ENCODE peak calls at places on chromosomes 5 and 9, in eight cellular contexts. G, K, T, C, I, B, Y and W are unnamed samples.

GRCh38 chr5:170809551-170809950 is 26.0 kb downstream of the GABRP start:
- DNase-seq in G (no peak), K (no peak), T (no peak), C (peak; percentile 52), I (no peak), B (no peak), Y (peak; percentile 63), W (no peak)

GRCh38 chr5:166772770-166773169 is 1518.7 kb upstream of the WWC1 start:
- DNase-seq in G (no peak), K (no peak), T (no peak), C (no peak), I (no peak), B (no peak), Y (no peak), W (no peak)

GRCh38 chr5:3601929-3602712 is 6.5 kb downstream of the IRX1 start:
- DNase-seq in G (no peak), K (no peak), T (no peak), C (no peak), I (no peak), B (no peak), Y (no peak), W (no peak)

GRCh38 chr5:87110721-87111120 is 157.0 kb upstream of the RASA1 start:
- DNase-seq in G (no peak), K (no peak), T (no peak), C (no peak), I (no peak), B (no peak), Y (no peak), W (no peak)

GRCh38 chr9:112378441-112379176 is 1.3 kb upstream of the HSDL2 start:
- DNase-seq in G (no peak), K (no peak), T (no peak), C (peak; percentile 68), I (peak; percentile 72), B (no peak), Y (peak; percentile 27), W (no peak)

GRCh38 chr5:113487411-113487778 is 858 bp downstream of the MCC start:
- DNase-seq in G (no peak), K (no peak), T (no peak), C (no peak), I (no peak), B (no peak), Y (no peak), W (no peak)

GRCh38 chr5:137858223-137858916 is 9.3 kb upstream of the MYOT start:
- DNase-seq in G (no peak), K (no peak), T (no peak), C (peak; percentile 56), I (no peak), B (no peak), Y (peak; percentile 9), W (peak; percentile 5)

GRCh38 chr5:65087154-65087553 is 318.4 kb downstream of the CWC27 start:
- DNase-seq in G (no peak), K (no peak), T (no peak), C (no peak), I (no peak), B (no peak), Y (no peak), W (no peak)

GRCh38 chr5:36739751-36740221 is 133.4 kb downstream of the SLC1A3 start:
- DNase-seq in G (peak; percentile 70), K (peak; percentile 59), T (peak; percentile 58), C (peak; percentile 67), I (no peak), B (peak; percentile 74), Y (peak; percentile 75), W (peak; percentile 92)

GRCh38 chr9:115133649-115134048 is 15.7 kb upstream of the TNC start:
- DNase-seq in G (no peak), K (no peak), T (no peak), C (no peak), I (no peak), B (no peak), Y (peak; percentile 63), W (no peak)

GRCh38 chr9:14351206-14351605 is 37.3 kb upstream of the NFIB start:
- DNase-seq in G (no peak), K (no peak), T (no peak), C (no peak), I (no peak), B (no peak), Y (no peak), W (no peak)

GRCh38 chr5:169006206-169006605 is 294.7 kb downstream of the SLIT3 start:
- DNase-seq in G (no peak), K (no peak), T (no peak), C (no peak), I (no peak), B (no peak), Y (no peak), W (no peak)

GRCh38 chr5:58617236-58617635 is 34.4 kb downstream of the RAB3C start:
- DNase-seq in G (no peak), K (no peak), T (no peak), C (no peak), I (no peak), B (no peak), Y (no peak), W (no peak)

GRCh38 chr5:168423478-168423877 is 62.8 kb upstream of the RARS1 start:
- DNase-seq in G (no peak), K (no peak), T (no peak), C (no peak), I (no peak), B (no peak), Y (no peak), W (no peak)

GRCh38 chr9:134146774-134147493 is 11.1 kb downstream of the WDR5 start:
- DNase-seq in G (no peak), K (no peak), T (no peak), C (no peak), I (no peak), B (no peak), Y (no peak), W (no peak)

GRCh38 chr5:79526928-79527327 is 13.0 kb upstream of the HOMER1 start:
- DNase-seq in G (no peak), K (no peak), T (no peak), C (no peak), I (no peak), B (no peak), Y (no peak), W (no peak)

GRCh38 chr5:16271851-16272250 is 92.3 kb upstream of the MARCHF11 start:
- DNase-seq in G (no peak), K (no peak), T (no peak), C (no peak), I (no peak), B (no peak), Y (no peak), W (no peak)

GRCh38 chr9:114155967-114156294 is 594 bp downstream of the COL27A1 start:
- DNase-seq in G (no peak), K (no peak), T (no peak), C (no peak), I (peak; percentile 76), B (no peak), Y (no peak), W (no peak)

GRCh38 chr5:167720201-167720600 is 571.2 kb upstream of the WWC1 start:
- DNase-seq in G (no peak), K (no peak), T (no peak), C (no peak), I (no peak), B (no peak), Y (no peak), W (no peak)

GRCh38 chr9:8648271-8648670 is 848.7 kb upstream of the DMAC1 start:
- DNase-seq in G (no peak), K (no peak), T (no peak), C (no peak), I (no peak), B (no peak), Y (no peak), W (no peak)

GRCh38 chr9:32524558-32525461 is 1.2 kb downstream of the RIGI start:
- DNase-seq in G (no peak), K (no peak), T (no peak), C (peak; percentile 10), I (peak; percentile 58), B (no peak), Y (peak; percentile 12), W (no peak)

GRCh38 chr5:150044334-150044681 is 42.0 kb downstream of the CSF1R start:
- DNase-seq in G (no peak), K (no peak), T (no peak), C (no peak), I (no peak), B (no peak), Y (peak; percentile 84), W (no peak)

GRCh38 chr9:116154334-116154975 is 864 bp downstream of the PAPPA start:
- DNase-seq in G (no peak), K (no peak), T (no peak), C (no peak), I (peak; percentile 78), B (peak; percentile 70), Y (no peak), W (no peak)

GRCh38 chr5:37815913-37816312 is 23.9 kb downstream of the GDNF start:
- DNase-seq in G (no peak), K (no peak), T (no peak), C (no peak), I (no peak), B (no peak), Y (no peak), W (no peak)

GRCh38 chr5:39331993-39332392 is 32.3 kb downstream of the C9 start:
- DNase-seq in G (no peak), K (no peak), T (no peak), C (no peak), I (no peak), B (no peak), Y (no peak), W (no peak)

GRCh38 chr5:108769352-108769751 is 21.7 kb downstream of the FER start:
- DNase-seq in G (no peak), K (no peak), T (no peak), C (peak; percentile 3), I (no peak), B (no peak), Y (no peak), W (no peak)

GRCh38 chr9:68515304-68516017 is 25.2 kb downstream of the TMEM252 start:
- DNase-seq in G (no peak), K (no peak), T (no peak), C (peak; percentile 84), I (no peak), B (no peak), Y (peak; percentile 58), W (no peak)

GRCh38 chr9:133163559-133164208 is at the start of gene GBGT1:
- DNase-seq in G (no peak), K (peak; percentile 77), T (no peak), C (peak; percentile 26), I (peak; percentile 96), B (no peak), Y (no peak), W (peak; percentile 59)

GRCh38 chr9:129624168-129624759 is 1.7 kb upstream of the NTMT1 start:
- DNase-seq in G (peak; percentile 57), K (no peak), T (peak; percentile 69), C (peak; percentile 45), I (no peak), B (no peak), Y (peak; percentile 57), W (peak; percentile 45)

GRCh38 chr5:142078706-142079105 is 29.9 kb upstream of the NDFIP1 start:
- DNase-seq in G (no peak), K (no peak), T (no peak), C (no peak), I (no peak), B (no peak), Y (no peak), W (no peak)

GRCh38 chr5:179267071-179267670 is 78.1 kb downstream of the ADAMTS2 start:
- DNase-seq in G (peak; percentile 20), K (no peak), T (no peak), C (no peak), I (peak; percentile 77), B (peak; percentile 58), Y (no peak), W (no peak)

GRCh38 chr5:17928571-17928970 is 294.3 kb downstream of the TAF11L14 start:
- DNase-seq in G (no peak), K (no peak), T (no peak), C (no peak), I (no peak), B (no peak), Y (no peak), W (no peak)